ENCODE peak calls at places on chromosomes 2 and 18, in six cellular contexts. One of them, this sample, is unnamed.

GRCh38 chr2:127392828-127393578 is 5.2 kb upstream of the MAP3K2 start:
- DNase-seq in neuronal stem cell: no peak
- DNase-seq in neural progenitor cell: no peak
- DNase-seq in PC-3: no peak
- DNase-seq in CD8-positive, alpha-beta T cell: no peak
- DNase-seq in H1: no peak
- DNase-seq in this sample: no peak

GRCh38 chr18:777021-777420 is 35.0 kb downstream of the YES1 start:
- DNase-seq in neural progenitor cell: no peak
- DNase-seq in CD8-positive, alpha-beta T cell: no peak
- DNase-seq in neuronal stem cell: no peak
- DNase-seq in H1: no peak
- DNase-seq in PC-3: no peak
- DNase-seq in this sample: peak

GRCh38 chr2:227717687-227718567 is at the start of gene SLC19A3:
- DNase-seq in PC-3: no peak
- DNase-seq in neural progenitor cell: peak
- DNase-seq in H1: peak
- DNase-seq in CD8-positive, alpha-beta T cell: no peak
- DNase-seq in neuronal stem cell: peak
- DNase-seq in this sample: peak

GRCh38 chr2:241035818-241036396 is 37.5 kb downstream of the SNED1 start:
- DNase-seq in CD8-positive, alpha-beta T cell: peak
- DNase-seq in neural progenitor cell: peak
- DNase-seq in H1: no peak
- DNase-seq in neuronal stem cell: no peak
- DNase-seq in PC-3: no peak
- DNase-seq in this sample: no peak

GRCh38 chr2:12083081-12083569 is 336.7 kb downstream of the LPIN1 start:
- DNase-seq in PC-3: no peak
- DNase-seq in neuronal stem cell: no peak
- DNase-seq in H1: peak
- DNase-seq in neural progenitor cell: no peak
- DNase-seq in CD8-positive, alpha-beta T cell: no peak
- DNase-seq in this sample: no peak

GRCh38 chr2:9739508-9739907 is 103.8 kb upstream of the TAF1B start:
- DNase-seq in H1: no peak
- DNase-seq in neuronal stem cell: no peak
- DNase-seq in PC-3: no peak
- DNase-seq in neural progenitor cell: no peak
- DNase-seq in CD8-positive, alpha-beta T cell: peak
- DNase-seq in this sample: no peak

GRCh38 chr2:11749646-11750349 is 3.4 kb downstream of the LPIN1 start:
- DNase-seq in H1: no peak
- DNase-seq in neuronal stem cell: no peak
- DNase-seq in neural progenitor cell: no peak
- DNase-seq in PC-3: no peak
- DNase-seq in CD8-positive, alpha-beta T cell: no peak
- DNase-seq in this sample: no peak

GRCh38 chr2:210199186-210199765 is 26.0 kb downstream of the ACADL start:
- DNase-seq in H1: no peak
- DNase-seq in neuronal stem cell: peak
- DNase-seq in neural progenitor cell: peak
- DNase-seq in PC-3: peak
- DNase-seq in CD8-positive, alpha-beta T cell: no peak
- DNase-seq in this sample: peak

GRCh38 chr2:209368924-209369323 is 54.9 kb upstream of the MAP2 start:
- DNase-seq in CD8-positive, alpha-beta T cell: no peak
- DNase-seq in neuronal stem cell: no peak
- DNase-seq in H1: no peak
- DNase-seq in neural progenitor cell: no peak
- DNase-seq in PC-3: peak
- DNase-seq in this sample: peak

GRCh38 chr2:129740504-129740903 is 239.0 kb upstream of the RAB6C start:
- DNase-seq in CD8-positive, alpha-beta T cell: no peak
- DNase-seq in PC-3: no peak
- DNase-seq in H1: no peak
- DNase-seq in neural progenitor cell: no peak
- DNase-seq in neuronal stem cell: no peak
- DNase-seq in this sample: peak

GRCh38 chr2:11121099-11121822 is 34.0 kb upstream of the SLC66A3 start:
- DNase-seq in neuronal stem cell: no peak
- DNase-seq in H1: no peak
- DNase-seq in PC-3: no peak
- DNase-seq in neural progenitor cell: peak
- DNase-seq in CD8-positive, alpha-beta T cell: no peak
- DNase-seq in this sample: peak

GRCh38 chr2:159095813-159096212 is 127.4 kb downstream of the TANC1 start:
- DNase-seq in CD8-positive, alpha-beta T cell: no peak
- DNase-seq in neuronal stem cell: no peak
- DNase-seq in neural progenitor cell: no peak
- DNase-seq in H1: no peak
- DNase-seq in PC-3: peak
- DNase-seq in this sample: no peak

GRCh38 chr18:8773980-8774379 is 68.6 kb downstream of the MTCL1 start:
- DNase-seq in H1: no peak
- DNase-seq in PC-3: no peak
- DNase-seq in CD8-positive, alpha-beta T cell: no peak
- DNase-seq in neural progenitor cell: no peak
- DNase-seq in neuronal stem cell: no peak
- DNase-seq in this sample: no peak

GRCh38 chr18:80067897-80068296 is 33.7 kb downstream of the RBFA start:
- DNase-seq in PC-3: no peak
- DNase-seq in neuronal stem cell: no peak
- DNase-seq in H1: no peak
- DNase-seq in neural progenitor cell: no peak
- DNase-seq in CD8-positive, alpha-beta T cell: no peak
- DNase-seq in this sample: no peak

GRCh38 chr2:131590896-131591295 is 63.2 kb downstream of the CCDC74A start:
- DNase-seq in CD8-positive, alpha-beta T cell: no peak
- DNase-seq in neural progenitor cell: peak
- DNase-seq in H1: no peak
- DNase-seq in PC-3: no peak
- DNase-seq in neuronal stem cell: no peak
- DNase-seq in this sample: no peak

GRCh38 chr2:211652366-211652765 is 886.2 kb downstream of the ERBB4 start:
- DNase-seq in PC-3: no peak
- DNase-seq in CD8-positive, alpha-beta T cell: no peak
- DNase-seq in neural progenitor cell: no peak
- DNase-seq in neuronal stem cell: no peak
- DNase-seq in H1: no peak
- DNase-seq in this sample: no peak

GRCh38 chr2:236940497-236940896 is 145.2 kb upstream of the COPS8 start:
- DNase-seq in CD8-positive, alpha-beta T cell: no peak
- DNase-seq in neural progenitor cell: no peak
- DNase-seq in H1: no peak
- DNase-seq in neuronal stem cell: no peak
- DNase-seq in PC-3: no peak
- DNase-seq in this sample: no peak

GRCh38 chr2:38508311-38509039 is 94.3 kb downstream of the HNRNPLL start:
- DNase-seq in PC-3: peak
- DNase-seq in neural progenitor cell: peak
- DNase-seq in neuronal stem cell: peak
- DNase-seq in H1: peak
- DNase-seq in CD8-positive, alpha-beta T cell: peak
- DNase-seq in this sample: peak
- H3K4me3 ChIP-seq in PC-3: no peak
- H3K4me3 ChIP-seq in neural progenitor cell: no peak
- H3K4me3 ChIP-seq in neuronal stem cell: no peak
- H3K4me3 ChIP-seq in H1: no peak
- H3K4me3 ChIP-seq in CD8-positive, alpha-beta T cell: no peak
- H3K4me3 ChIP-seq in this sample: no peak

DNA sequence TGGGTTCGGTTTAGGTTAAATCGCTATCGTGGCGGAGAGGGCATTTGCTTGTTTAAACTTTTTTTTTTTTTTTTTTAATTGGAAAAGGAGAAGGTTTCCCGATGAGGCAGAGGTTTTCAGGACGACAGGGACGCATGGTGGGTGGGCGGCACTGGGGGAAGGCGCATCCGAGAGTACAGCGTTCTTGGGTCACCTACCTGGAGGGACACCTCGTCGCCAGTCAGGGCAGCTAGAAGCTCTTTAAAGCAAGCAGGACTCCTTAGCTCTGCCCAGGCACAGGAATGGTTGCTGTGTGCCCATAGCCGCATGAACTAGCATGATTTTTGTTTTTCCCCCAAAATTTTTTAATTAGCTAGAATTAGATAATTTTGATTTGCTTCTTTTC is 444 bp downstream of the LDLRAD4 start:
- DNase-seq in neural progenitor cell: peak
- DNase-seq in CD8-positive, alpha-beta T cell: no peak
- DNase-seq in neuronal stem cell: no peak
- DNase-seq in PC-3: no peak
- DNase-seq in H1: no peak
- DNase-seq in this sample: no peak
- H3K4me3 ChIP-seq in neural progenitor cell: peak
- H3K4me3 ChIP-seq in CD8-positive, alpha-beta T cell: peak
- H3K4me3 ChIP-seq in neuronal stem cell: no peak
- H3K4me3 ChIP-seq in PC-3: no peak
- H3K4me3 ChIP-seq in H1: peak
- H3K4me3 ChIP-seq in this sample: no peak

GRCh38 chr2:70083344-70084156 is 3.7 kb upstream of the PCBP1 start:
- DNase-seq in H1: no peak
- DNase-seq in CD8-positive, alpha-beta T cell: peak
- DNase-seq in neuronal stem cell: no peak
- DNase-seq in PC-3: peak
- DNase-seq in neural progenitor cell: no peak
- DNase-seq in this sample: peak
- H3K4me3 ChIP-seq in H1: no peak
- H3K4me3 ChIP-seq in CD8-positive, alpha-beta T cell: peak
- H3K4me3 ChIP-seq in neuronal stem cell: no peak
- H3K4me3 ChIP-seq in PC-3: peak
- H3K4me3 ChIP-seq in neural progenitor cell: no peak
- H3K4me3 ChIP-seq in this sample: no peak

GRCh38 chr2:230717595-230717994 is 5.0 kb downstream of the CAB39 start:
- DNase-seq in neural progenitor cell: peak
- DNase-seq in PC-3: no peak
- DNase-seq in CD8-positive, alpha-beta T cell: no peak
- DNase-seq in H1: no peak
- DNase-seq in neuronal stem cell: peak
- DNase-seq in this sample: no peak
- H3K4me3 ChIP-seq in neural progenitor cell: no peak
- H3K4me3 ChIP-seq in PC-3: no peak
- H3K4me3 ChIP-seq in CD8-positive, alpha-beta T cell: no peak
- H3K4me3 ChIP-seq in H1: no peak
- H3K4me3 ChIP-seq in neuronal stem cell: no peak
- H3K4me3 ChIP-seq in this sample: no peak

GRCh38 chr2:177256695-177257094 is 7.8 kb downstream of the NFE2L2 start:
- DNase-seq in H1: no peak
- DNase-seq in PC-3: no peak
- DNase-seq in CD8-positive, alpha-beta T cell: no peak
- DNase-seq in neuronal stem cell: no peak
- DNase-seq in neural progenitor cell: no peak
- DNase-seq in this sample: no peak
- H3K4me3 ChIP-seq in H1: no peak
- H3K4me3 ChIP-seq in PC-3: no peak
- H3K4me3 ChIP-seq in CD8-positive, alpha-beta T cell: no peak
- H3K4me3 ChIP-seq in neuronal stem cell: no peak
- H3K4me3 ChIP-seq in neural progenitor cell: no peak
- H3K4me3 ChIP-seq in this sample: no peak

GRCh38 chr2:142536501-142536900 is 341.0 kb upstream of the KYNU start:
- DNase-seq in PC-3: no peak
- DNase-seq in H1: no peak
- DNase-seq in neuronal stem cell: no peak
- DNase-seq in CD8-positive, alpha-beta T cell: no peak
- DNase-seq in neural progenitor cell: no peak
- DNase-seq in this sample: no peak

GRCh38 chr2:142542431-142542910 is 335.0 kb upstream of the KYNU start:
- DNase-seq in neural progenitor cell: no peak
- DNase-seq in neuronal stem cell: no peak
- DNase-seq in CD8-positive, alpha-beta T cell: no peak
- DNase-seq in PC-3: no peak
- DNase-seq in H1: no peak
- DNase-seq in this sample: no peak

GRCh38 chr2:142533083-142533482 is 344.4 kb upstream of the KYNU start:
- DNase-seq in neural progenitor cell: no peak
- DNase-seq in PC-3: no peak
- DNase-seq in neuronal stem cell: no peak
- DNase-seq in H1: no peak
- DNase-seq in CD8-positive, alpha-beta T cell: no peak
- DNase-seq in this sample: no peak

GRCh38 chr2:142535311-142535710 is 342.2 kb upstream of the KYNU start:
- DNase-seq in PC-3: no peak
- DNase-seq in CD8-positive, alpha-beta T cell: no peak
- DNase-seq in H1: no peak
- DNase-seq in neuronal stem cell: no peak
- DNase-seq in neural progenitor cell: no peak
- DNase-seq in this sample: no peak

DNA sequence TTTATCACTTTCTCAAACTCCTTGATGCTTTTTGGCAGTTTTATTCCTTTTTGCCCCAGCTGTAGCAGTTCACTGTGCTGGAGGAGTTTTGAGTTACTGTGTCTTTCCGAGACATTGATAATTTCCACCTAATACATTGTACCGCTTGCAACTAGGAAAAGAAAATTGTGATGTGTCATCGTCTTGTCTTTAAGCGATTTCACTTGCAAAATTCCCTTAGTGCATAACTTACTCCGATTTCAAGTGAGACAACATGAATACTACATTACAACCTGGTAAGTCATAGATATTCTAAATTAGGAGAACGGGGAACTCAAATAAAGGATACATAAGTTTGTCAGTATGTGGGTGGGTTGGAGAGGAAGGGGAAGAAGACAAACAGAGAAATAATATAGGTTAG is 340.5 kb upstream of the KYNU start:
- DNase-seq in PC-3: no peak
- DNase-seq in CD8-positive, alpha-beta T cell: no peak
- DNase-seq in H1: no peak
- DNase-seq in neural progenitor cell: no peak
- DNase-seq in neuronal stem cell: no peak
- DNase-seq in this sample: no peak
- H3K4me3 ChIP-seq in PC-3: no peak
- H3K4me3 ChIP-seq in CD8-positive, alpha-beta T cell: no peak
- H3K4me3 ChIP-seq in H1: no peak
- H3K4me3 ChIP-seq in neural progenitor cell: no peak
- H3K4me3 ChIP-seq in neuronal stem cell: no peak
- H3K4me3 ChIP-seq in this sample: no peak

GRCh38 chr18:74368901-74369705 is 53.5 kb downstream of the C18orf63 start:
- DNase-seq in CD8-positive, alpha-beta T cell: no peak
- DNase-seq in PC-3: no peak
- DNase-seq in H1: no peak
- DNase-seq in neuronal stem cell: no peak
- DNase-seq in neural progenitor cell: no peak
- DNase-seq in this sample: no peak
- H3K4me3 ChIP-seq in CD8-positive, alpha-beta T cell: no peak
- H3K4me3 ChIP-seq in PC-3: peak
- H3K4me3 ChIP-seq in H1: no peak
- H3K4me3 ChIP-seq in neuronal stem cell: no peak
- H3K4me3 ChIP-seq in neural progenitor cell: no peak
- H3K4me3 ChIP-seq in this sample: no peak

GRCh38 chr2:26081601-26082000 is 47.7 kb downstream of the RAB10 start:
- DNase-seq in neural progenitor cell: no peak
- DNase-seq in H1: no peak
- DNase-seq in CD8-positive, alpha-beta T cell: no peak
- DNase-seq in PC-3: no peak
- DNase-seq in neuronal stem cell: no peak
- DNase-seq in this sample: no peak
- H3K4me3 ChIP-seq in neural progenitor cell: no peak
- H3K4me3 ChIP-seq in H1: no peak
- H3K4me3 ChIP-seq in CD8-positive, alpha-beta T cell: no peak
- H3K4me3 ChIP-seq in PC-3: no peak
- H3K4me3 ChIP-seq in neuronal stem cell: no peak
- H3K4me3 ChIP-seq in this sample: no peak

This sample was measured in bronchial epithelial cell.